ENCODE peak calls at places on chromosomes 12 and 14, in nine cellular contexts. X is fibroblast of pulmonary artery; Q is body of pancreas; T is H7; D is stimulated activated naive B cell treated with anti-CD40 and anti-IgM and Interleukin-4, amounts not matched to agents 10 μg/mL and 1 μg/mL and 100 μg/mL, for 72 hours; G is frontal cortex; R is stimulated activated CD4-positive, alpha-beta T cell treated with anti-CD3 and anti-CD28 coated beads, Interleukin-2, amount 100 ng/mL, for 24 hours; U is tibial artery; S is Ammon's horn. M is an unnamed sample.

GRCh38 chr14:58815781-58816297 is 178.1 kb downstream of the DACT1 start:
- DNase-seq in X (no peak), Q (no peak), T (no peak), D (no peak), G (no peak), R (no peak), U (no peak), S (no peak), M (no peak)

GRCh38 chr12:99390707-99391106 is 256.8 kb upstream of the GARIN6 start:
- DNase-seq in X (no peak), Q (peak), T (peak), D (no peak), G (no peak), R (no peak), U (no peak), S (no peak), M (no peak)

GRCh38 chr12:120944645-120945217 is 33.6 kb upstream of the HNF1A start:
- DNase-seq in X (peak), Q (peak), T (peak), D (peak), G (peak), R (peak), U (no peak), S (peak), M (peak)

GRCh38 chr14:24233538-24233866 is 773 bp downstream of the GMPR2 start:
- DNase-seq in X (no peak), Q (no peak), T (no peak), D (no peak), G (no peak), R (no peak), U (peak), S (no peak), M (no peak)

GRCh38 chr12:50353404-50353803 is 43.0 kb downstream of the FAM186A start:
- DNase-seq in X (no peak), Q (no peak), T (peak), D (no peak), G (no peak), R (no peak), U (no peak), S (no peak), M (no peak)

GRCh38 chr12:123942277-123942653 is 30.4 kb downstream of the CCDC92 start:
- DNase-seq in X (peak), Q (no peak), T (no peak), D (no peak), G (no peak), R (no peak), U (no peak), S (peak), M (peak)

GRCh38 chr14:29851397-29851796 is 76.2 kb downstream of the PRKD1 start:
- DNase-seq in X (peak), Q (no peak), T (no peak), D (no peak), G (no peak), R (no peak), U (no peak), S (no peak), M (peak)

GRCh38 chr14:90383731-90384542 is 12.9 kb upstream of the CALM1 start:
- DNase-seq in X (peak), Q (peak), T (peak), D (peak), G (no peak), R (peak), U (peak), S (peak), M (no peak)

GRCh38 chr12:47903151-47903611 is 1.6 kb downstream of the VDR start:
- DNase-seq in X (peak), Q (peak), T (no peak), D (no peak), G (no peak), R (peak), U (peak), S (no peak), M (peak)

GRCh38 chr12:67986632-67987031 is 2.6 kb upstream of the IFNG-AS1 start:
- DNase-seq in X (no peak), Q (no peak), T (no peak), D (no peak), G (no peak), R (no peak), U (no peak), S (no peak), M (no peak)

GRCh38 chr14:103762547-103762946 is 46.9 kb downstream of the ZFYVE21 start:
- DNase-seq in X (no peak), Q (no peak), T (no peak), D (no peak), G (no peak), R (no peak), U (no peak), S (no peak), M (no peak)

GRCh38 chr14:32370720-32371119 is 41.6 kb downstream of the AKAP6 start:
- DNase-seq in X (peak), Q (no peak), T (no peak), D (no peak), G (no peak), R (no peak), U (no peak), S (no peak), M (peak)

GRCh38 chr12:96354844-96355534 is 45.2 kb downstream of the CDK17 start:
- DNase-seq in X (no peak), Q (no peak), T (no peak), D (no peak), G (no peak), R (no peak), U (no peak), S (no peak), M (no peak)

GRCh38 chr12:131049569-131050339 is 96.0 kb downstream of the ADGRD1 start:
- DNase-seq in X (no peak), Q (no peak), T (peak), D (no peak), G (no peak), R (no peak), U (no peak), S (no peak), M (no peak)

M was measured in GM04504.